ENCODE peak calls at places on chromosomes 6 and 20, in six cellular contexts. X is stomach, D is choroid plexus epithelial cell, F is hepatocyte, H is HFF-Myc, J is SK-N-SH. T is an unnamed sample.

GRCh38 chr20:51695574-51696303 is 72.5 kb downstream of the ATP9A start:
- DNase-seq in X (peak), D (peak), F (peak), H (peak), J (peak), T (no peak)

GRCh38 chr6:126614642-126615504 is 275.0 kb downstream of the CENPW start:
- DNase-seq in X (no peak), D (no peak), F (peak), H (no peak), J (no peak), T (no peak)

GRCh38 chr6:36419295-36419694 is 23.4 kb downstream of the PXT1 start:
- DNase-seq in X (no peak), D (no peak), F (no peak), H (no peak), J (no peak), T (no peak)

GRCh38 chr6:156719395-156719719 is 57.8 kb upstream of the ARID1B start:
- DNase-seq in X (no peak), D (peak), F (peak), H (no peak), J (no peak), T (no peak)

GRCh38 chr6:44849829-44850228 is 462.3 kb downstream of the CDC5L start:
- DNase-seq in X (no peak), D (no peak), F (no peak), H (no peak), J (no peak), T (no peak)

GRCh38 chr20:57266251-57267157 is at the start of gene BMP7:
- DNase-seq in X (no peak), D (no peak), F (peak), H (no peak), J (peak), T (no peak)

GRCh38 chr6:131136021-131136847 is 967 bp downstream of the AKAP7 start:
- DNase-seq in X (no peak), D (peak), F (peak), H (no peak), J (no peak), T (no peak)

GRCh38 chr6:84546427-84546914 is 217.9 kb downstream of the TBX18 start:
- DNase-seq in X (no peak), D (peak), F (no peak), H (peak), J (peak), T (no peak)

GRCh38 chr6:101399627-101399955 is 6.1 kb downstream of the GRIK2 start:
- DNase-seq in X (no peak), D (no peak), F (no peak), H (no peak), J (peak), T (no peak)

GRCh38 chr6:25601797-25602679 is 50.0 kb upstream of the SCGN start:
- DNase-seq in X (no peak), D (peak), F (peak), H (peak), J (peak), T (peak)

GRCh38 chr20:20064303-20064702 is 12.0 kb downstream of the CFAP61 start:
- DNase-seq in X (no peak), D (no peak), F (no peak), H (no peak), J (no peak), T (no peak)

GRCh38 chr6:71349976-71350615 is 61.5 kb downstream of the OGFRL1 start:
- DNase-seq in X (no peak), D (peak), F (no peak), H (no peak), J (no peak), T (no peak)

GRCh38 chr6:41654433-41655020 is 16.3 kb downstream of the MDFI start:
- DNase-seq in X (no peak), D (no peak), F (no peak), H (no peak), J (no peak), T (no peak)

GRCh38 chr6:156839591-156840001 is 62.4 kb downstream of the ARID1B start:
- DNase-seq in X (no peak), D (peak), F (no peak), H (no peak), J (no peak), T (no peak)

GRCh38 chr6:29806387-29806786 is 21.2 kb upstream of the HLA-G start:
- DNase-seq in X (no peak), D (no peak), F (no peak), H (no peak), J (no peak), T (no peak)

GRCh38 chr6:105881608-105882007 is 204.5 kb upstream of the PRDM1 start:
- DNase-seq in X (no peak), D (no peak), F (no peak), H (no peak), J (no peak), T (no peak)

GRCh38 chr20:19275630-19276071 is 63.2 kb downstream of the SLC24A3 start:
- DNase-seq in X (peak), D (peak), F (peak), H (no peak), J (no peak), T (no peak)

GRCh38 chr20:48758206-48758820 is 69.5 kb downstream of the PREX1 start:
- DNase-seq in X (no peak), D (peak), F (no peak), H (no peak), J (no peak), T (no peak)

GRCh38 chr6:5517781-5518180 is 256.5 kb downstream of the FARS2 start:
- DNase-seq in X (no peak), D (no peak), F (no peak), H (no peak), J (no peak), T (no peak)

GRCh38 chr6:34231566-34232336 is 4.9 kb upstream of the HMGA1 start:
- DNase-seq in X (no peak), D (no peak), F (no peak), H (no peak), J (no peak), T (no peak)

GRCh38 chr6:165675120-165675519 is 12.1 kb upstream of the PDE10A start:
- DNase-seq in X (no peak), D (no peak), F (no peak), H (no peak), J (no peak), T (no peak)

GRCh38 chr6:149766156-149766768 is 16.7 kb downstream of the PCMT1 start:
- DNase-seq in X (peak), D (peak), F (no peak), H (no peak), J (no peak), T (peak)

GRCh38 chr6:19869464-19869863 is 32.3 kb downstream of the ID4 start:
- DNase-seq in X (no peak), D (no peak), F (no peak), H (no peak), J (no peak), T (no peak)
- TF ChIP-seq CTCF in X (no peak), D (no peak), F (no peak), H (no peak), J (peak), T (no peak)

GRCh38 chr20:37454636-37455035 is 66.4 kb upstream of the NNAT start:
- DNase-seq in X (no peak), D (no peak), F (no peak), H (no peak), J (no peak), T (no peak)
- TF ChIP-seq CTCF in X (no peak), D (no peak), F (no peak), H (no peak), J (no peak), T (no peak)

GRCh38 chr6:141594874-141595273 is 537.9 kb upstream of the GJE1 start:
- DNase-seq in X (no peak), D (peak), F (no peak), H (no peak), J (no peak), T (no peak)
- TF ChIP-seq CTCF in X (no peak), D (peak), F (no peak), H (no peak), J (peak), T (peak)

DNA sequence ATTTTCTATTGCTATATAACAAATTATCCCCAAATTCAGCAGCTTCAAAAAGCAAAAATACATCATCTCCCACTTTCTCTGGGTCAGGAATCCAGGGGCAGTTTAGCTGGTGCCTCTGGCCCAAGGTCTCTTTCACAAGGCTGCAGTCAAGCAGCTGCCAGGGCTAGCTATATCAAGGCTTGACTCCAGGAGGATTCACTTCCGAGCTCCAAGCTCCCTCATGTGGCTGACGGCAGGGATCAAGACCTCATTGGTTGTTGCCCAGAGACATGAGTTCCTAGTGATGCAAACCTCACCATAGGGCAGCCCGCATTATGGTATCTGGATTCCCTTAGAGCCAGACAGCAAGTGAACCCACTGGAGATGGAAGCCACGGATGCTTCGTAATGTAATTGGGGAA is 1.3 kb upstream of the VNN1 start:
- DNase-seq in X (peak), D (peak), F (peak), H (no peak), J (peak), T (no peak)
- TF ChIP-seq CTCF in X (peak), D (peak), F (peak), H (peak), J (no peak), T (peak)

GRCh38 chr6:170429457-170429856 is 122.9 kb downstream of the FAM120B start:
- DNase-seq in X (no peak), D (peak), F (peak), H (no peak), J (no peak), T (no peak)
- TF ChIP-seq CTCF in X (no peak), D (peak), F (peak), H (no peak), J (no peak), T (no peak)

GRCh38 chr6:139961190-139961589 is 586.7 kb upstream of the CITED2 start:
- DNase-seq in X (no peak), D (no peak), F (no peak), H (no peak), J (no peak), T (no peak)

GRCh38 chr6:139965393-139965792 is 590.9 kb upstream of the CITED2 start:
- DNase-seq in X (no peak), D (peak), F (no peak), H (no peak), J (no peak), T (no peak)

GRCh38 chr6:139962663-139963314 is 588.3 kb upstream of the CITED2 start:
- DNase-seq in X (no peak), D (no peak), F (no peak), H (no peak), J (no peak), T (no peak)

GRCh38 chr6:139967497-139967896 is 593.0 kb upstream of the CITED2 start:
- DNase-seq in X (no peak), D (peak), F (no peak), H (no peak), J (no peak), T (no peak)

GRCh38 chr6:139964737-139965136 is 590.3 kb upstream of the CITED2 start:
- DNase-seq in X (no peak), D (no peak), F (no peak), H (no peak), J (no peak), T (no peak)
- TF ChIP-seq CTCF in X (no peak), D (no peak), F (no peak), H (no peak), J (no peak), T (no peak)

DNA sequence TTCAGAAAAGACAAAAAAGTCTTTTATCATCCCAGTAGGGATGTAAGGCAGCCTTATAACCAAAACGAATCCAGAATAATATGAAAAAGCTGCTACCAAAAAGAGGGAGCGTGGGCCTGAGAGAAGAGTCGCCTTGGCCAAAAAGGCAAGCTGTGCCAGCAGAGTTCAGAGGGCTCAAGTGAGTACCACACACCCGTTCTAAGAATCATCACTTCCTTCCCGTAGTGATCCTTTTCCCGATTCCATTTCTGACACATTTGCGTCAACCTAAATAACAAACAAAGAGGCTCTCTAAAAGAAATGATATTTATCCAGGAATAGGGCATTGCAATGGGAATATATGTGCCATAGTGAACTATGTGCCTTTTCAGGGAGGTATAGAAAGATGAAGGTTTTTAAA is 3.8 kb upstream of the TMEM181 start:
- DNase-seq in X (no peak), D (no peak), F (no peak), H (no peak), J (no peak), T (no peak)
- TF ChIP-seq CTCF in X (no peak), D (no peak), F (no peak), H (no peak), J (no peak), T (no peak)

GRCh38 chr6:164150221-164150620 is 735.7 kb downstream of the QKI start:
- DNase-seq in X (no peak), D (no peak), F (no peak), H (no peak), J (no peak), T (no peak)
- TF ChIP-seq CTCF in X (no peak), D (no peak), F (no peak), H (no peak), J (no peak), T (no peak)

DNA sequence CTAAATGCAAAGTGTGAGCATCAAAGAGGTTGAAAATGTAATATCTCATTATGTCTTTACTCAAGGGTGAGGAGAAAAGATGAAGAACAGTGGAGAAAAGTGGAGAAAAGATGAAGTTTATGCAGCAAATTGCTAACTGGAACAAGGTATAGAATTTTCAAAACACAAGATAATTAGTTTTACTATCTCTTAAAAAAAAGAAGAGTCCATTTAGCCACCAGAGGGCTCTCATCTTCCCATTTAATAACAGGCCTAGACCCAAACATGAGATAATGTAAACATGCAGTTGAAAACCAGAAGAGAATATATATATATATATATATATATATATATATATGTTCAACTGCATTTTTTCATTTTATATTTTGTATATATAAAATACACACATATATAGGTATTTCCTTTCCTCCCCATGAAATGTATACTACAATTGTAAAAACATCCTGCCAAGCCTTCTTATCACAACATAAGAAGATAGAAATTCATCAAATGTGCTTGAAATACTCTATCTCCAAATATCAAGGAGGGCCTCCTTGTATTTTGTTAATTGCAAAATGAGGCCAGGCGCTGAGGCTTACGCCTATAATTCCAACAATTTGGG is 78.4 kb downstream of the ADTRP start:
- DNase-seq in X (no peak), D (peak), F (peak), H (no peak), J (peak), T (no peak)
- TF ChIP-seq CTCF in X (no peak), D (peak), F (peak), H (peak), J (peak), T (peak)